ENCODE peak calls at places on chromosome 18, in seven cellular contexts. M is CD8-positive, alpha-beta T cell; U is astrocyte; K is MM.1S; H is keratinocyte; T is neural crest cell; Y is Peyer's patch. J is an unnamed sample.

GRCh38 chr18:57970356-57971095 is 73.5 kb upstream of the NEDD4L start:
- DNase-seq in T (peak), M (no peak), H (no peak), U (no peak), Y (no peak), K (no peak), J (no peak)

GRCh38 chr18:26804474-26804873 is 61.0 kb downstream of the AQP4 start:
- DNase-seq in T (peak), Y (no peak), U (no peak), M (no peak), H (no peak), K (no peak), J (no peak)

GRCh38 chr18:34929336-34929780 is 111.9 kb upstream of the MAPRE2 start:
- DNase-seq in H (no peak), T (no peak), K (no peak), M (no peak), U (peak), Y (no peak), J (no peak)

GRCh38 chr18:68916734-68917133 is 118.9 kb downstream of the CCDC102B start:
- DNase-seq in U (no peak), T (no peak), K (no peak), Y (no peak), M (no peak), H (no peak), J (no peak)

GRCh38 chr18:23738151-23738550 is 48.9 kb downstream of the LAMA3 start:
- DNase-seq in K (no peak), U (no peak), T (no peak), M (no peak), Y (no peak), H (no peak), J (no peak)

GRCh38 chr18:4720498-4720897 is 265.4 kb upstream of the DLGAP1 start:
- DNase-seq in H (no peak), M (no peak), T (no peak), K (no peak), U (no peak), Y (no peak), J (no peak)

GRCh38 chr18:48621815-48622555 is 83.2 kb downstream of the CTIF start:
- DNase-seq in H (no peak), M (no peak), U (peak), T (no peak), K (no peak), Y (no peak), J (no peak)

GRCh38 chr18:49613141-49613641 is 51.3 kb downstream of the LIPG start:
- DNase-seq in M (no peak), U (peak), H (no peak), T (no peak), Y (no peak), K (no peak), J (no peak)

GRCh38 chr18:36534154-36534688 is 236.7 kb downstream of the FHOD3 start:
- DNase-seq in M (no peak), K (peak), Y (no peak), H (no peak), U (peak), T (no peak), J (no peak)

GRCh38 chr18:56702946-56703345 is 51.8 kb downstream of the WDR7 start:
- DNase-seq in U (peak), T (peak), K (peak), M (peak), H (no peak), Y (no peak), J (no peak)

GRCh38 chr18:46070683-46071614 is 1.1 kb downstream of the PSTPIP2 start:
- DNase-seq in K (no peak), M (peak), H (no peak), U (no peak), T (no peak), Y (no peak), J (peak)

GRCh38 chr18:36454258-36454657 is 156.7 kb downstream of the FHOD3 start:
- DNase-seq in M (no peak), Y (no peak), U (no peak), H (no peak), T (no peak), K (no peak), J (no peak)

GRCh38 chr18:68769423-68769822 is 28.5 kb upstream of the CCDC102B start:
- DNase-seq in H (no peak), K (no peak), T (no peak), Y (no peak), U (no peak), M (no peak), J (no peak)

GRCh38 chr18:23990474-23991410 is 23.8 kb upstream of the TTC39C start:
- DNase-seq in M (no peak), T (no peak), H (no peak), U (peak), K (no peak), Y (no peak), J (no peak)

GRCh38 chr18:60157810-60158209 is 214.8 kb downstream of the MC4R start:
- DNase-seq in M (no peak), H (no peak), U (no peak), T (no peak), K (no peak), Y (no peak), J (no peak)

GRCh38 chr18:2827076-2827475 is 19.7 kb upstream of the EMILIN2 start:
- DNase-seq in K (no peak), Y (no peak), H (no peak), T (no peak), M (no peak), U (no peak), J (no peak)

GRCh38 chr18:54127759-54128378 is 96.6 kb downstream of the MBD2 start:
- DNase-seq in U (no peak), M (no peak), H (no peak), T (peak), Y (no peak), K (peak), J (no peak)

GRCh38 chr18:79496978-79497637 is 101.4 kb downstream of the NFATC1 start:
- DNase-seq in T (no peak), K (no peak), M (no peak), U (peak), H (no peak), Y (peak), J (peak)

GRCh38 chr18:74982946-74983635 is 225.8 kb downstream of the PTGR3 start:
- DNase-seq in U (no peak), K (no peak), Y (no peak), T (no peak), H (no peak), M (no peak), J (no peak)

GRCh38 chr18:55018602-55019001 is 59.3 kb upstream of the CCDC68 start:
- DNase-seq in H (no peak), Y (no peak), U (peak), M (no peak), T (no peak), K (no peak), J (no peak)

GRCh38 chr18:58044370-58045264 is 591 bp downstream of the NEDD4L start:
- DNase-seq in U (no peak), Y (peak), M (peak), T (peak), K (peak), H (no peak), J (peak)

GRCh38 chr18:74645717-74646116 is 48.0 kb downstream of the ZNF407 start:
- DNase-seq in H (no peak), U (peak), Y (no peak), T (no peak), M (no peak), K (no peak), J (no peak)

GRCh38 chr18:37355772-37356171 is 209.8 kb downstream of the CELF4 start:
- DNase-seq in T (no peak), Y (no peak), U (no peak), K (no peak), M (no peak), H (no peak), J (no peak)

GRCh38 chr18:3451166-3451988 is 1.4 kb downstream of the TGIF1 start:
- DNase-seq in Y (peak), M (peak), U (peak), H (no peak), T (peak), K (no peak), J (peak)

GRCh38 chr18:13086906-13087305 is 95.7 kb downstream of the CEP192 start:
- DNase-seq in T (no peak), U (no peak), Y (no peak), K (no peak), H (no peak), M (no peak), J (no peak)

GRCh38 chr18:9755603-9756002 is 47.5 kb downstream of the RAB31 start:
- DNase-seq in T (no peak), M (no peak), U (peak), Y (no peak), H (no peak), K (no peak), J (peak)

GRCh38 chr18:9706081-9706935 is 1.8 kb upstream of the RAB31 start:
- DNase-seq in H (no peak), U (no peak), M (no peak), Y (no peak), K (no peak), T (no peak), J (no peak)

GRCh38 chr18:56377161-56377560 is 261.2 kb downstream of the TXNL1 start:
- DNase-seq in M (no peak), K (no peak), U (no peak), T (no peak), H (no peak), Y (no peak), J (no peak)

GRCh38 chr18:35875566-35875965 is 96.9 kb upstream of the RMP24 start:
- DNase-seq in H (peak), M (no peak), Y (no peak), U (no peak), T (no peak), K (no peak), J (no peak)

GRCh38 chr18:5895886-5896740 is 791 bp upstream of the TMEM200C start:
- DNase-seq in M (no peak), U (peak), Y (peak), H (no peak), T (peak), K (no peak), J (no peak)

GRCh38 chr18:36303203-36303844 is 5.8 kb downstream of the FHOD3 start:
- DNase-seq in M (no peak), T (no peak), K (no peak), Y (no peak), H (no peak), U (no peak), J (no peak)

GRCh38 chr18:31680836-31681568 is 3.4 kb downstream of the B4GALT6 start:
- DNase-seq in U (no peak), K (peak), Y (no peak), T (no peak), M (no peak), H (no peak), J (no peak)
- TF ChIP-seq CTCF in U (no peak), K (peak), Y (peak), T (peak), M (no peak), H (peak), J (peak)

DNA sequence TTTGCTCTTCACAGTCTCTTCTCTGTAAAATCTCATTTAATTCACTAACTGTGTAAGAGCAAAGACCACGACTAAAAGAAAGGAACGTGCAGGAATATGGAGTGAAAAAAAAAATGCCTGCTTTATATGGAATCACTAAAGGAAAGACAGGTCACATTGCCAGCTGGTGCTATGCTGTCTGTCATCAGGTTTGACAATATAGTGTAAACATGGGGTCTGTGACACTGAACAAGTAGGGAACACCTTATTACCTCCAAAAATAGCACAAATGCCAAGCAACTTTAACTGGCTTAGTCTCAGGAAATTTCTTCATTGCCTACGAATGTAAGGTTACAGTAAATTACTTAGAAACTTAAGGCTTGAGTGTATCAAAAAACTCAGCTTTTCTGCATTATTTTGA is 364.5 kb upstream of the LINC00305 start:
- DNase-seq in Y (no peak), M (no peak), U (no peak), T (no peak), K (no peak), H (no peak), J (no peak)
- TF ChIP-seq CTCF in Y (no peak), M (no peak), U (no peak), T (no peak), K (no peak), H (no peak), J (no peak)

DNA sequence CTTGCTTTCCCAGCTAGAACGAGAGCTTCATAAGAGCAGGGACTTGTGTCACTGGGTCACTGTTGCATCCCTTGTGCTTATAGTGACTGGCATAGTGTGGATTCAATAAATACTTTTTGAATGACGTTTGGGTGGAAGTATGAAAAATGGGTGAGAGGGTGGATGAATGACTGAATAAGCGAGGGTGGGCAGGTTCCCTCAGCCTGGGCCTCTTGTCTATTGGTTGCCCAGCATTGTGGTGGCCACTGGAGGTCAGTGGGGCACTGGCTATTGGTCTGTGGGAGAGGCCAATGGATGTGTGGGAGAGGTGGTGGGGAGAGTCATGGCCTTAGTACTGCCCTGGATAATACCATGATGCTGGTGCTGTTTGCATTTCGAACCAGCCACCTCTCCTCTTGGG is 93.8 kb upstream of the SKOR2 start:
- DNase-seq in U (no peak), H (no peak), K (no peak), Y (no peak), M (no peak), T (no peak), J (no peak)
- TF ChIP-seq CTCF in U (no peak), H (no peak), K (no peak), Y (no peak), M (no peak), T (no peak), J (no peak)

GRCh38 chr18:33577688-33578370 is at the start of gene ASXL3:
- DNase-seq in U (peak), Y (peak), T (peak), H (no peak), M (no peak), K (peak), J (no peak)
- TF ChIP-seq CTCF in U (no peak), Y (no peak), T (no peak), H (no peak), M (no peak), K (no peak), J (no peak)

J was measured in CD14-positive monocyte.